ENCODE peak calls at places on chromosomes 7 and 10, in five cellular contexts. O is BJ; L is amniotic stem cell; U is epithelial cell of esophagus; Q is activated CD8-positive, alpha-beta memory T cell treated with anti-CD3 and anti-CD28 coated beads, Interleukin-2, amount 10 ng/mL, durations not matched to agents 7 days and 5 days. T is an unnamed sample.

GRCh38 chr10:3102721-3103410 is 35.5 kb downstream of the PFKP start:
- DNase-seq in O (no peak), L (no peak), U (peak), Q (no peak), T (no peak)

GRCh38 chr7:69002416-69002815 is 595.9 kb upstream of the AUTS2 start:
- DNase-seq in U (no peak), L (peak), O (no peak), Q (no peak), T (no peak)

GRCh38 chr10:73931767-73932624 is 21.1 kb downstream of the PLAU start:
- DNase-seq in L (no peak), U (peak), Q (peak), O (no peak), T (no peak)

GRCh38 chr7:155069992-155070827 is at the start of gene HTR5A:
- DNase-seq in U (peak), L (peak), O (peak), Q (peak), T (peak)

GRCh38 chr10:21401196-21401595 is 124.3 kb downstream of the SKIDA1 start:
- DNase-seq in L (no peak), Q (no peak), U (peak), O (no peak), T (no peak)

GRCh38 chr10:119051775-119052174 is 22.3 kb downstream of the NANOS1 start:
- DNase-seq in L (no peak), O (no peak), Q (no peak), U (peak), T (no peak)

GRCh38 chr10:26737730-26738129 is 40.2 kb downstream of the PDSS1 start:
- DNase-seq in U (peak), O (no peak), L (no peak), Q (peak), T (no peak)

GRCh38 chr10:1643911-1644810 is 93.2 kb downstream of the ADARB2 start:
- DNase-seq in U (no peak), L (no peak), Q (no peak), O (no peak), T (no peak)

GRCh38 chr7:29511337-29511736 is 52.3 kb upstream of the PRR15 start:
- DNase-seq in Q (no peak), U (no peak), O (no peak), L (no peak), T (no peak)

GRCh38 chr7:154577141-154577540 is 425.8 kb downstream of the PAXIP1 start:
- DNase-seq in L (no peak), O (no peak), Q (no peak), U (no peak), T (no peak)

GRCh38 chr10:59808896-59809643 is 55.8 kb upstream of the MRLN start:
- DNase-seq in O (no peak), Q (peak), U (peak), L (no peak), T (no peak)

GRCh38 chr7:155560982-155561686 is 14.8 kb upstream of the CNPY1 start:
- DNase-seq in U (peak), O (no peak), L (no peak), Q (no peak), T (no peak)

GRCh38 chr7:68821846-68822245 is 776.4 kb upstream of the AUTS2 start:
- DNase-seq in U (no peak), L (no peak), O (no peak), Q (no peak), T (no peak)

GRCh38 chr10:35372329-35372728 is 36.0 kb downstream of the CCNY start:
- DNase-seq in Q (no peak), L (no peak), O (no peak), U (peak), T (peak)